ENCODE peak calls at places on chromosomes 5 and 9, in eight cellular contexts. S is heart right ventricle, F is fibroblast of lung, E is neural progenitor cell, W is dorsolateral prefrontal cortex, H is tibial nerve, G is IMR-90, C is heart left ventricle. L is an unnamed sample.
A peak's percentile ranks its signal among the peaks of the same experiment; 100 is the strongest.

GRCh38 chr5:62273691-62274090 is 32.3 kb upstream of the KIF2A start:
- DNase-seq in S (no peak), F (no peak), E (no peak), W (no peak), H (no peak), G (no peak), C (no peak), L (no peak)

GRCh38 chr5:126624534-126624933 is 23.8 kb downstream of the PHAX start:
- DNase-seq in S (no peak), F (peak; percentile 85), E (no peak), W (no peak), H (no peak), G (peak; percentile 94), C (no peak), L (peak; percentile 95)

GRCh38 chr5:178277866-178278265 is 45.3 kb upstream of the PHYKPL start:
- DNase-seq in S (no peak), F (no peak), E (no peak), W (no peak), H (no peak), G (no peak), C (peak; percentile 51), L (no peak)

GRCh38 chr9:123798203-123798602 is 131.7 kb downstream of the DENND1A start:
- DNase-seq in S (no peak), F (no peak), E (no peak), W (no peak), H (no peak), G (no peak), C (no peak), L (no peak)

GRCh38 chr5:134247411-134247810 is 21.5 kb upstream of the PPP2CA start:
- DNase-seq in S (no peak), F (peak; percentile 93), E (no peak), W (no peak), H (no peak), G (peak; percentile 96), C (no peak), L (peak; percentile 95)

GRCh38 chr5:142325677-142326479 is 1.1 kb upstream of the SPRY4 start:
- DNase-seq in S (peak; percentile 70), F (peak; percentile 75), E (peak; percentile 84), W (no peak), H (peak; percentile 35), G (peak; percentile 73), C (peak; percentile 79), L (peak; percentile 91)

GRCh38 chr9:125608488-125609224 is 98.4 kb downstream of the MAPKAP1 start:
- DNase-seq in S (no peak), F (peak; percentile 11), E (peak; percentile 55), W (no peak), H (no peak), G (peak; percentile 34), C (no peak), L (peak; percentile 28)

GRCh38 chr5:139383993-139384590 is 995 bp upstream of the SLC23A1 start:
- DNase-seq in S (no peak), F (no peak), E (no peak), W (no peak), H (no peak), G (no peak), C (no peak), L (no peak)

GRCh38 chr5:59275537-59276276 is 617.8 kb downstream of the PDE4D start:
- DNase-seq in S (peak; percentile 57), F (peak; percentile 68), E (peak; percentile 83), W (no peak), H (no peak), G (peak; percentile 6), C (no peak), L (peak; percentile 86)

GRCh38 chr5:169808118-169808581 is 171.1 kb downstream of the DOCK2 start:
- DNase-seq in S (no peak), F (no peak), E (peak; percentile 68), W (no peak), H (no peak), G (no peak), C (no peak), L (no peak)

GRCh38 chr9:100088202-100088601 is 10.6 kb downstream of the ERP44 start:
- DNase-seq in S (no peak), F (no peak), E (no peak), W (no peak), H (no peak), G (no peak), C (no peak), L (no peak)

GRCh38 chr5:154587123-154587725 is 109.2 kb upstream of the HAND1 start:
- DNase-seq in S (no peak), F (no peak), E (no peak), W (no peak), H (no peak), G (no peak), C (no peak), L (peak; percentile 34)

GRCh38 chr9:129481424-129481823 is 139.5 kb downstream of the C9orf50 start:
- DNase-seq in S (no peak), F (no peak), E (no peak), W (no peak), H (no peak), G (no peak), C (no peak), L (no peak)

GRCh38 chr9:129483467-129484324 is 137.2 kb downstream of the C9orf50 start:
- DNase-seq in S (peak; percentile 92), F (peak; percentile 94), E (peak; percentile 60), W (peak; percentile 44), H (peak; percentile 83), G (peak; percentile 85), C (peak; percentile 91), L (peak; percentile 99)

GRCh38 chr9:129480705-129481104 is 140.2 kb downstream of the C9orf50 start:
- DNase-seq in S (no peak), F (no peak), E (no peak), W (no peak), H (no peak), G (no peak), C (no peak), L (no peak)

GRCh38 chr9:129482521-129483466 is 138.1 kb downstream of the C9orf50 start:
- DNase-seq in S (peak; percentile 93), F (peak; percentile 92), E (peak; percentile 74), W (peak; percentile 66), H (peak; percentile 89), G (peak; percentile 84), C (peak; percentile 88), L (peak; percentile 92)

DNA sequence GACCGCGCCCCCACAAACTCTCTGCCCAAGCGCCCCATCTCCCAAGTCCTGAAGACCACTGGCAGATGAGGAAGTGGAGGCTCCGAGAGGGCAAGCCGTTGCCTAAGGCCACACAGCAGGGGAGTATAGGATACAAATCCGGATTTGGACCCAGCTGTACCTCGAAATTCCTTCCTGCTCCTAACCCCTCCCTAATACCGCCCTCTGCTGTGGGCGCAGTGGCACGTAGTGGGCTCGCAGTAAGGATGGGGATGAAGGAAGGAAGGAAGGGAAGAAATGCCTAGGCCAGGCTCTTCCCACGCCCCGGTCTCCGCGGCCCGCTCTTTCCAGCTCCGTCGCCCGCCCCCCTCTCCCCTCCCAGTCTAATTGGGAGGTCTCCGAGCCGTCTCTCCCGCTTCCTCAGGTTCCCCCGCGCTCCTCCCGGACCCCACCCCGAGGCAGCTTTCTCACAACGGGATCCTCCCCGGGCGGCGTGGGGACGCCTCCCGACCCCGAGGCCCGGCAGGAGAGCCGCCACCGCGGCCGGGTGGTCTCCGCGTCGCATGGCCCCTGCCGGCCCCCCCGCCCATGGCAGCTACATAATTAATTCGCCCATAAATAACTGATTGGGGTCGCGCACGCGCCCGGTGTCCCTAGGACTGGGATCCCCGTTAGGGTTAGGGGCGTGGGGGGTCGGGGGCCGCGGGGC is 138.9 kb downstream of the C9orf50 start:
- DNase-seq in S (peak; percentile 63), F (no peak), E (peak; percentile 48), W (no peak), H (no peak), G (no peak), C (peak; percentile 83), L (peak; percentile 56)
- TF ChIP-seq CTCF in S (no peak), F (no peak), E (peak; percentile 25), W (no peak), H (peak; percentile 21), G (peak; percentile 34), C (peak; percentile 26), L (peak; percentile 47)

GRCh38 chr9:113215142-113215541 is 5.9 kb downstream of the FKBP15 start:
- DNase-seq in S (no peak), F (peak; percentile 40), E (no peak), W (no peak), H (no peak), G (peak; percentile 46), C (no peak), L (peak; percentile 89)
- H3K4me3 ChIP-seq in S (no peak overlapping the region), F (no peak overlapping the region), E (no peak overlapping the region), W (no peak overlapping the region), H (no peak overlapping the region), G (no peak overlapping the region), C (no peak overlapping the region), L (no peak overlapping the region)

GRCh38 chr9:98209530-98209929 is 17.1 kb upstream of the CORO2A start:
- DNase-seq in S (no peak), F (no peak), E (no peak), W (no peak), H (no peak), G (no peak), C (no peak), L (no peak)

GRCh38 chr9:98208635-98209034 is 16.2 kb upstream of the CORO2A start:
- DNase-seq in S (no peak), F (no peak), E (no peak), W (no peak), H (no peak), G (no peak), C (no peak), L (no peak)

GRCh38 chr9:98206754-98207153 is 14.3 kb upstream of the CORO2A start:
- DNase-seq in S (no peak), F (no peak), E (no peak), W (no peak), H (no peak), G (no peak), C (no peak), L (no peak)

GRCh38 chr9:98210435-98210834 is 18.0 kb upstream of the CORO2A start:
- DNase-seq in S (no peak), F (no peak), E (no peak), W (no peak), H (no peak), G (no peak), C (no peak), L (no peak)

GRCh38 chr9:98207606-98208005 is 15.2 kb upstream of the CORO2A start:
- DNase-seq in S (no peak), F (no peak), E (no peak), W (no peak), H (no peak), G (peak; percentile 20), C (no peak), L (peak; percentile 50)
- TF ChIP-seq CTCF in S (no peak), F (peak; percentile 10), E (no peak), W (no peak), H (no peak), G (no peak), C (no peak), L (peak; percentile 18)

GRCh38 chr5:73380052-73380451 is 68.5 kb downstream of the FOXD1 start:
- DNase-seq in S (no peak), F (no peak), E (no peak), W (no peak), H (peak; percentile 23), G (no peak), C (no peak), L (no peak)

GRCh38 chr5:73382412-73382795 is 66.2 kb downstream of the FOXD1 start:
- DNase-seq in S (no peak), F (no peak), E (no peak), W (no peak), H (no peak), G (no peak), C (no peak), L (no peak)

GRCh38 chr5:73379435-73379834 is 69.1 kb downstream of the FOXD1 start:
- DNase-seq in S (no peak), F (no peak), E (no peak), W (no peak), H (no peak), G (no peak), C (no peak), L (no peak)

GRCh38 chr5:73380710-73381586 is 67.6 kb downstream of the FOXD1 start:
- DNase-seq in S (no peak), F (no peak), E (no peak), W (no peak), H (no peak), G (no peak), C (no peak), L (no peak)

GRCh38 chr5:73381587-73382411 is 66.8 kb downstream of the FOXD1 start:
- DNase-seq in S (no peak), F (no peak), E (no peak), W (no peak), H (no peak), G (no peak), C (no peak), L (no peak)
- H3K4me3 ChIP-seq in S (peak overlapping the region; percentile 36), F (no peak overlapping the region), E (no peak overlapping the region), W (no peak overlapping the region), H (peak overlapping the region; percentile 9), G (no peak overlapping the region), C (peak overlapping the region; percentile 30), L (no peak overlapping the region)

L was measured in choroid plexus epithelial cell.